ENCODE peak calls at places on chromosomes 2 and 18, in seven cellular contexts. I, D, U, Z, M, W and C are unnamed samples.
A peak's percentile ranks its signal among the peaks of the same experiment; 100 is the strongest.

GRCh38 chr2:127102464-127103242 is 4.3 kb downstream of the BIN1 start:
- DNase-seq in I (no peak), D (no peak), U (no peak), Z (no peak), M (no peak), W (no peak), C (no peak)

GRCh38 chr2:196482119-196483065 is 157.1 kb upstream of the CCDC150 start:
- DNase-seq in I (peak; percentile 55), D (no peak), U (no peak), Z (no peak), M (no peak), W (peak; percentile 22), C (no peak)

GRCh38 chr2:55296393-55296792 is 27.4 kb upstream of the MTIF2 start:
- DNase-seq in I (no peak), D (no peak), U (no peak), Z (no peak), M (no peak), W (no peak), C (no peak)

GRCh38 chr2:188142636-188143035 is 149.0 kb upstream of the GULP1 start:
- DNase-seq in I (peak; percentile 28), D (no peak), U (no peak), Z (no peak), M (no peak), W (peak; percentile 34), C (peak; percentile 36)

GRCh38 chr2:175207741-175208438 is 26.4 kb upstream of the ATP5MC3 start:
- DNase-seq in I (no peak), D (no peak), U (no peak), Z (no peak), M (no peak), W (no peak), C (peak; percentile 60)

GRCh38 chr2:12076810-12077209 is 330.4 kb downstream of the LPIN1 start:
- DNase-seq in I (no peak), D (no peak), U (no peak), Z (no peak), M (no peak), W (no peak), C (peak; percentile 39)

GRCh38 chr2:133718688-133719201 is 150.5 kb upstream of the NCKAP5 start:
- DNase-seq in I (peak; percentile 88), D (no peak), U (no peak), Z (no peak), M (no peak), W (peak; percentile 46), C (peak; percentile 35)

GRCh38 chr18:50986360-50987087 is 18.7 kb downstream of the ELAC1 start:
- DNase-seq in I (peak; percentile 65), D (no peak), U (no peak), Z (no peak), M (peak; percentile 50), W (peak; percentile 15), C (peak; percentile 70)

GRCh38 chr18:44075038-44075437 is 605.6 kb upstream of the SETBP1 start:
- DNase-seq in I (no peak), D (no peak), U (no peak), Z (no peak), M (no peak), W (no peak), C (peak; percentile 19)

GRCh38 chr18:28802546-28802945 is 625.6 kb upstream of the CDH2 start:
- DNase-seq in I (peak; percentile 47), D (no peak), U (no peak), Z (no peak), M (no peak), W (no peak), C (peak; percentile 73)

GRCh38 chr2:133247613-133248012 is 320.6 kb downstream of the NCKAP5 start:
- DNase-seq in I (peak; percentile 29), D (no peak), U (no peak), Z (no peak), M (no peak), W (no peak), C (no peak)

GRCh38 chr2:158620656-158621055 is 163.9 kb downstream of the PKP4 start:
- DNase-seq in I (no peak), D (no peak), U (no peak), Z (no peak), M (no peak), W (no peak), C (no peak)

GRCh38 chr2:158618859-158619490 is 162.2 kb downstream of the PKP4 start:
- DNase-seq in I (peak; percentile 47), D (no peak), U (no peak), Z (peak; percentile 11), M (no peak), W (peak; percentile 57), C (no peak)

GRCh38 chr2:158619496-158619895 is 162.7 kb downstream of the PKP4 start:
- DNase-seq in I (peak; percentile 57), D (no peak), U (peak; percentile 14), Z (peak; percentile 21), M (peak; percentile 57), W (peak; percentile 61), C (peak; percentile 31)

DNA sequence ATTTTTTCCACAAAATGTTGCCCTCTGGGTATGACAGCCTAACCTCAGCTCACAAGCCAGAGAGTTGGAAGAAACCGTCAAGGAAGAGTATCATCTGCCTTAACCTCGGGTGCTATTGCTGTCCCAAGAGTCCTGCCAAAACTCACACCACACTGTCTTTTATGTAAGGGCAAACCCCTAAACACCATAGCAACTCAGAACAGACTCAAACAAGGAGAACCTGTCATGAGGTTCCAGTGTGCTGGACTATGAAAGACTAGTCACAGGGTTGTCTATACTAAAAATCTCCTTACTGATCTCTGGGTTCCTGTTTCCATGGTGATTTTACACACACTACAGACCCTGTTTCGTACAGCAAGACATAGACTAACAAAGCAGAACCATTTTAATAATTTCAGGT is 159.7 kb downstream of the PKP4 start:
- DNase-seq in I (no peak), D (no peak), U (no peak), Z (no peak), M (no peak), W (no peak), C (no peak)
- H3K4me3 ChIP-seq in I (no peak overlapping the region), D (no peak overlapping the region), U (no peak overlapping the region), Z (no peak overlapping the region), M (no peak overlapping the region), W (no peak overlapping the region), C (no peak overlapping the region)

GRCh38 chr18:1017679-1018078 is 113.0 kb downstream of the ADCYAP1 start:
- DNase-seq in I (no peak), D (no peak), U (no peak), Z (peak; percentile 45), M (no peak), W (no peak), C (no peak)

GRCh38 chr18:1014951-1015627 is 110.4 kb downstream of the ADCYAP1 start:
- DNase-seq in I (no peak), D (no peak), U (no peak), Z (peak; percentile 87), M (no peak), W (no peak), C (peak; percentile 86)

GRCh38 chr18:1015777-1016176 is 111.1 kb downstream of the ADCYAP1 start:
- DNase-seq in I (no peak), D (no peak), U (no peak), Z (no peak), M (no peak), W (no peak), C (no peak)

GRCh38 chr18:1018211-1018651 is 113.6 kb downstream of the ADCYAP1 start:
- DNase-seq in I (peak; percentile 10), D (no peak), U (no peak), Z (no peak), M (no peak), W (peak; percentile 39), C (peak; percentile 85)

GRCh38 chr18:1017227-1017626 is 112.6 kb downstream of the ADCYAP1 start:
- DNase-seq in I (no peak), D (no peak), U (no peak), Z (no peak), M (no peak), W (no peak), C (peak; percentile 82)
- H3K4me2 ChIP-seq in I (no peak overlapping the region), D (no peak overlapping the region), U (no peak overlapping the region), Z (peak overlapping the region; percentile 65), M (no peak overlapping the region), W (no peak overlapping the region), C (no peak overlapping the region)

GRCh38 chr2:16664052-16664731 is 1.4 kb downstream of the CYRIA start:
- DNase-seq in I (peak; percentile 92), D (no peak), U (no peak), Z (peak; percentile 62), M (no peak), W (peak; percentile 96), C (peak; percentile 89)
- H3K27ac ChIP-seq in I (no peak overlapping the region), D (no peak overlapping the region), U (no peak overlapping the region), Z (no peak overlapping the region), M (no peak overlapping the region), W (peak overlapping the region; percentile 12), C (no peak overlapping the region)

DNA sequence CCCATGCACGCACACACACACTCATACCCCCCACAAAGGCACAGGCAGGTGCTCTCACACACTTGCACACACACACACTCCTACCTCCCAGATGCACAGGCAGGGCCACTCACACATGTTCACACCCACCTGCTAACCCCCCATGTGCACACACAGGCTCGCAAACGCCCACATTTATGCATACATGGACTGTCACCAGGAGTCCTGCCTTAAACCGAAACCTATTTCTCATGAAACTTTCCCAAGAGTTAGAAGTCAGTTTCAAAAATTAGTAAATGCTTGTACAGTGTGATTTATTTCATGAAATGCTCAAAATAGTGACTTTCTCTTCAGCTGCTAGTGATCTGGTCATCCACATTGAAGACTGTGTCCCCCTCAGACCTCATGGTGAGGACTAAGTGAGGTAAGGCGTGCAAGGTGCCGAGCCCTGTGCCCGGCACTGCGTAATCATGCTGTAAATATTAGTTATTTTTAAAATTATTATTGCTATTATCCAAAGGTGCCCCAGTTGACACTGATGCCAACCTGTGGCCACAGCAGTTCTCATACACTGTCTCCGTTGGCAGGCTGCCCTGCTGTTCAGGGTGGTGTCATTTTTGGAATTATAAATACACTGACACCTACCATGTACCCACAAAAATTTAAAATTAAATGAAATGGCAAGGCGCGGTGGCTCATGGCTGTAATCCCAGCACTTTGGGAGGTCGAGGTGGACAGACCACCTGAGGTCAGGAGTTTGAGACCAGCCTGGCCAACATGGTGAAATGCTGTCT is 12.4 kb downstream of the CNNM4 start:
- DNase-seq in I (no peak), D (no peak), U (no peak), Z (no peak), M (no peak), W (no peak), C (no peak)
- H3K4me3 ChIP-seq in I (no peak overlapping the region), D (no peak overlapping the region), U (no peak overlapping the region), Z (no peak overlapping the region), M (no peak overlapping the region), W (no peak overlapping the region), C (no peak overlapping the region)

DNA sequence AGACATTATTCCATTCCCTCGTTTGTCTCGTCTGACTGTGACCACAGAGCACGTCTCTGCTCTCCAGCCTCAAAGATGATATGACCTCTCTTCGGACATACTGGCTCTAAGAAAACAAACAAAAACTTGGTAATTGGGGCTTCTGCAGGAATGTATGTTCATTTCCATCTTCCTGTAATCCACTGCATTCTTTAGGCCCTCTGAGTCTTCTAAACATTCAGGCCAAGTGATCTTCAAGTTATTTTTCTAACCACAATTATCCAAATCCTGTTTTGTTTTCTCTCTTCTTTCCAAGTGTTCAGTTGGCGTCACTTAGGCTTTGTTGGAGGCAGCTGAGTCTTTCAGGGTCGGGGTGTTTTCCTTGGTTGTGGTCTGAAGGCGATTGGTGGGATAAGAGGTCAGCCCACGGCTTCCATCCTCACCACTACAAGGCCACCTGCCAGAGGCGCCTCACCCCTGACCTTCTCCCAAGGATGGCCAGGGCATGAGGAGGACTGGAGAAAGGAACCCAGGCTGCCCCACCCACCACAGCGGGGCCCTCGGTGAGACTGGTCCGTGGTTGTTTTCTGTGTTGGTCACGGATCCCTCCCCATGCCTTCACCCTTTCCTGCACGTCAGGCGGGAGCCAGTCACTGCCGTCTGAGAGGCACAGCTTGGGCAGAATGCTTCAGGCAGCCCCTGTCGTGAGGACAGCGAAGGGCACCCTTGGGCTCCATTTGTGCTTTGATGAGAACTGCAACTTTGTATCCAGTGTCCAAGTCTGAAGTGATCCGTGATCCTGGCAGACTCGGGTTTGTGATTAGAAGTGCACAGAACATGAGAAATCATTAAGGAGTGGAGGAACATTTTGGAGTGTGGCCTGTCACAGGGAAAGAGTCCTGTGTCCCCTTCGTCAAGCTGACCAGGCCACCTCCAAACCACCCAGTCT is 88.6 kb upstream of the FHL2 start:
- DNase-seq in I (peak; percentile 92), D (no peak), U (no peak), Z (no peak), M (no peak), W (peak; percentile 90), C (peak; percentile 69)
- H3K4me2 ChIP-seq in I (peak overlapping the region; percentile 43), D (no peak overlapping the region), U (no peak overlapping the region), Z (no peak overlapping the region), M (no peak overlapping the region), W (no peak overlapping the region), C (no peak overlapping the region)